ENCODE peak calls at places on chromosomes 3 and 15, in eight cellular contexts. One of them, this sample, is unnamed.

GRCh38 chr3:111947179-111947727 is 31.6 kb upstream of the ABHD10 start:
- DNase-seq in OCI-LY7: no peak
- DNase-seq in LoVo: no peak
- DNase-seq in activated gamma-delta T cell treated with Interleukin-2 at 50 U/mL for 16 hours: no peak
- DNase-seq in GM13976: no peak
- DNase-seq in kidney epithelial cell: no peak
- DNase-seq in activated CD4-positive, CD25-positive, alpha-beta regulatory T cell: no peak
- DNase-seq in nucleus accumbens: no peak
- DNase-seq in this sample: no peak

GRCh38 chr15:68408526-68408925 is 23.4 kb downstream of the ITGA11 start:
- DNase-seq in OCI-LY7: no peak
- DNase-seq in LoVo: no peak
- DNase-seq in activated gamma-delta T cell treated with Interleukin-2 at 50 U/mL for 16 hours: no peak
- DNase-seq in GM13976: no peak
- DNase-seq in kidney epithelial cell: no peak
- DNase-seq in activated CD4-positive, CD25-positive, alpha-beta regulatory T cell: no peak
- DNase-seq in nucleus accumbens: no peak
- DNase-seq in this sample: no peak

GRCh38 chr3:25582242-25582641 is 82.5 kb downstream of the TOP2B start:
- DNase-seq in OCI-LY7: no peak
- DNase-seq in LoVo: peak
- DNase-seq in activated gamma-delta T cell treated with Interleukin-2 at 50 U/mL for 16 hours: no peak
- DNase-seq in GM13976: no peak
- DNase-seq in kidney epithelial cell: no peak
- DNase-seq in activated CD4-positive, CD25-positive, alpha-beta regulatory T cell: no peak
- DNase-seq in nucleus accumbens: no peak
- DNase-seq in this sample: no peak

GRCh38 chr15:57377478-57377847 is 1.2 kb downstream of the CGNL1 start:
- DNase-seq in OCI-LY7: no peak
- DNase-seq in LoVo: no peak
- DNase-seq in activated gamma-delta T cell treated with Interleukin-2 at 50 U/mL for 16 hours: no peak
- DNase-seq in GM13976: no peak
- DNase-seq in kidney epithelial cell: no peak
- DNase-seq in activated CD4-positive, CD25-positive, alpha-beta regulatory T cell: no peak
- DNase-seq in nucleus accumbens: no peak
- DNase-seq in this sample: no peak

GRCh38 chr3:177358085-177358967 is 161.0 kb upstream of the TBL1XR1 start:
- DNase-seq in OCI-LY7: peak
- DNase-seq in LoVo: peak
- DNase-seq in activated gamma-delta T cell treated with Interleukin-2 at 50 U/mL for 16 hours: peak
- DNase-seq in GM13976: peak
- DNase-seq in kidney epithelial cell: no peak
- DNase-seq in activated CD4-positive, CD25-positive, alpha-beta regulatory T cell: no peak
- DNase-seq in nucleus accumbens: peak
- DNase-seq in this sample: peak

GRCh38 chr15:65132841-65133549 is 613 bp downstream of the PDCD7 start:
- DNase-seq in OCI-LY7: peak
- DNase-seq in LoVo: peak
- DNase-seq in activated gamma-delta T cell treated with Interleukin-2 at 50 U/mL for 16 hours: no peak
- DNase-seq in GM13976: peak
- DNase-seq in kidney epithelial cell: no peak
- DNase-seq in activated CD4-positive, CD25-positive, alpha-beta regulatory T cell: no peak
- DNase-seq in nucleus accumbens: peak
- DNase-seq in this sample: peak

GRCh38 chr15:69484837-69485236 is 32.2 kb downstream of the RPLP1 start:
- DNase-seq in OCI-LY7: no peak
- DNase-seq in LoVo: peak
- DNase-seq in activated gamma-delta T cell treated with Interleukin-2 at 50 U/mL for 16 hours: no peak
- DNase-seq in GM13976: no peak
- DNase-seq in kidney epithelial cell: no peak
- DNase-seq in activated CD4-positive, CD25-positive, alpha-beta regulatory T cell: no peak
- DNase-seq in nucleus accumbens: no peak
- DNase-seq in this sample: no peak

GRCh38 chr3:139317660-139318430 is 26.0 kb upstream of the MRPS22 start:
- DNase-seq in OCI-LY7: no peak
- DNase-seq in LoVo: peak
- DNase-seq in activated gamma-delta T cell treated with Interleukin-2 at 50 U/mL for 16 hours: no peak
- DNase-seq in GM13976: no peak
- DNase-seq in kidney epithelial cell: no peak
- DNase-seq in activated CD4-positive, CD25-positive, alpha-beta regulatory T cell: no peak
- DNase-seq in nucleus accumbens: no peak
- DNase-seq in this sample: no peak

GRCh38 chr15:66670698-66671580 is 31.1 kb upstream of the SMAD6 start:
- DNase-seq in OCI-LY7: peak
- DNase-seq in LoVo: peak
- DNase-seq in activated gamma-delta T cell treated with Interleukin-2 at 50 U/mL for 16 hours: no peak
- DNase-seq in GM13976: no peak
- DNase-seq in kidney epithelial cell: no peak
- DNase-seq in activated CD4-positive, CD25-positive, alpha-beta regulatory T cell: no peak
- DNase-seq in nucleus accumbens: no peak
- DNase-seq in this sample: no peak

GRCh38 chr15:49868348-49868747 is 247.5 kb downstream of the DTWD1 start:
- DNase-seq in OCI-LY7: no peak
- DNase-seq in LoVo: no peak
- DNase-seq in activated gamma-delta T cell treated with Interleukin-2 at 50 U/mL for 16 hours: no peak
- DNase-seq in GM13976: no peak
- DNase-seq in kidney epithelial cell: no peak
- DNase-seq in activated CD4-positive, CD25-positive, alpha-beta regulatory T cell: no peak
- DNase-seq in nucleus accumbens: no peak
- DNase-seq in this sample: no peak

GRCh38 chr3:9067352-9067975 is 104.2 kb upstream of the RAD18 start:
- DNase-seq in OCI-LY7: peak
- DNase-seq in LoVo: peak
- DNase-seq in activated gamma-delta T cell treated with Interleukin-2 at 50 U/mL for 16 hours: no peak
- DNase-seq in GM13976: peak
- DNase-seq in kidney epithelial cell: peak
- DNase-seq in activated CD4-positive, CD25-positive, alpha-beta regulatory T cell: no peak
- DNase-seq in nucleus accumbens: peak
- DNase-seq in this sample: peak

GRCh38 chr3:85020828-85021227 is 62.0 kb downstream of the CADM2 start:
- DNase-seq in OCI-LY7: no peak
- DNase-seq in LoVo: no peak
- DNase-seq in activated gamma-delta T cell treated with Interleukin-2 at 50 U/mL for 16 hours: no peak
- DNase-seq in GM13976: no peak
- DNase-seq in kidney epithelial cell: no peak
- DNase-seq in activated CD4-positive, CD25-positive, alpha-beta regulatory T cell: no peak
- DNase-seq in nucleus accumbens: no peak
- DNase-seq in this sample: no peak

GRCh38 chr3:101867521-101867920 is 18.2 kb downstream of the NFKBIZ start:
- DNase-seq in OCI-LY7: no peak
- DNase-seq in LoVo: no peak
- DNase-seq in activated gamma-delta T cell treated with Interleukin-2 at 50 U/mL for 16 hours: no peak
- DNase-seq in GM13976: no peak
- DNase-seq in kidney epithelial cell: no peak
- DNase-seq in activated CD4-positive, CD25-positive, alpha-beta regulatory T cell: no peak
- DNase-seq in nucleus accumbens: no peak
- DNase-seq in this sample: no peak

GRCh38 chr3:126442849-126443229 is 32.9 kb downstream of the ZXDC start:
- DNase-seq in OCI-LY7: no peak
- DNase-seq in LoVo: no peak
- DNase-seq in activated gamma-delta T cell treated with Interleukin-2 at 50 U/mL for 16 hours: no peak
- DNase-seq in GM13976: no peak
- DNase-seq in kidney epithelial cell: no peak
- DNase-seq in activated CD4-positive, CD25-positive, alpha-beta regulatory T cell: no peak
- DNase-seq in nucleus accumbens: no peak
- DNase-seq in this sample: no peak

GRCh38 chr3:179546814-179547241 is 15.9 kb upstream of the ACTL6A start:
- DNase-seq in OCI-LY7: no peak
- DNase-seq in LoVo: no peak
- DNase-seq in activated gamma-delta T cell treated with Interleukin-2 at 50 U/mL for 16 hours: no peak
- DNase-seq in GM13976: no peak
- DNase-seq in kidney epithelial cell: no peak
- DNase-seq in activated CD4-positive, CD25-positive, alpha-beta regulatory T cell: no peak
- DNase-seq in nucleus accumbens: no peak
- DNase-seq in this sample: no peak

GRCh38 chr3:184540777-184541681 is 20.6 kb upstream of the EPHB3 start:
- DNase-seq in OCI-LY7: peak
- DNase-seq in LoVo: peak
- DNase-seq in activated gamma-delta T cell treated with Interleukin-2 at 50 U/mL for 16 hours: peak
- DNase-seq in GM13976: peak
- DNase-seq in kidney epithelial cell: peak
- DNase-seq in activated CD4-positive, CD25-positive, alpha-beta regulatory T cell: peak
- DNase-seq in nucleus accumbens: no peak
- DNase-seq in this sample: peak

GRCh38 chr15:74525946-74526345 is 15.1 kb upstream of the ARID3B start:
- DNase-seq in OCI-LY7: no peak
- DNase-seq in LoVo: peak
- DNase-seq in activated gamma-delta T cell treated with Interleukin-2 at 50 U/mL for 16 hours: no peak
- DNase-seq in GM13976: no peak
- DNase-seq in kidney epithelial cell: no peak
- DNase-seq in activated CD4-positive, CD25-positive, alpha-beta regulatory T cell: no peak
- DNase-seq in nucleus accumbens: no peak
- DNase-seq in this sample: no peak

GRCh38 chr3:13338996-13339395 is 81.1 kb downstream of the NUP210 start:
- DNase-seq in OCI-LY7: no peak
- DNase-seq in LoVo: no peak
- DNase-seq in activated gamma-delta T cell treated with Interleukin-2 at 50 U/mL for 16 hours: no peak
- DNase-seq in GM13976: no peak
- DNase-seq in kidney epithelial cell: no peak
- DNase-seq in activated CD4-positive, CD25-positive, alpha-beta regulatory T cell: no peak
- DNase-seq in nucleus accumbens: no peak
- DNase-seq in this sample: no peak

GRCh38 chr3:105715372-105715771 is 153.4 kb downstream of the CBLB start:
- DNase-seq in OCI-LY7: no peak
- DNase-seq in LoVo: no peak
- DNase-seq in activated gamma-delta T cell treated with Interleukin-2 at 50 U/mL for 16 hours: no peak
- DNase-seq in GM13976: no peak
- DNase-seq in kidney epithelial cell: no peak
- DNase-seq in activated CD4-positive, CD25-positive, alpha-beta regulatory T cell: no peak
- DNase-seq in nucleus accumbens: no peak
- DNase-seq in this sample: no peak

GRCh38 chr15:60740787-60741354 is 261.9 kb upstream of the ICE2 start:
- DNase-seq in OCI-LY7: no peak
- DNase-seq in LoVo: no peak
- DNase-seq in activated gamma-delta T cell treated with Interleukin-2 at 50 U/mL for 16 hours: peak
- DNase-seq in GM13976: no peak
- DNase-seq in kidney epithelial cell: no peak
- DNase-seq in activated CD4-positive, CD25-positive, alpha-beta regulatory T cell: no peak
- DNase-seq in nucleus accumbens: no peak
- DNase-seq in this sample: no peak

GRCh38 chr15:57153140-57153539 is 223.2 kb upstream of the CGNL1 start:
- DNase-seq in OCI-LY7: no peak
- DNase-seq in LoVo: peak
- DNase-seq in activated gamma-delta T cell treated with Interleukin-2 at 50 U/mL for 16 hours: no peak
- DNase-seq in GM13976: no peak
- DNase-seq in kidney epithelial cell: no peak
- DNase-seq in activated CD4-positive, CD25-positive, alpha-beta regulatory T cell: no peak
- DNase-seq in nucleus accumbens: no peak
- DNase-seq in this sample: no peak

GRCh38 chr3:24201301-24201700 is 256.2 kb downstream of the NR1D2 start:
- DNase-seq in OCI-LY7: no peak
- DNase-seq in LoVo: no peak
- DNase-seq in activated gamma-delta T cell treated with Interleukin-2 at 50 U/mL for 16 hours: no peak
- DNase-seq in GM13976: no peak
- DNase-seq in kidney epithelial cell: no peak
- DNase-seq in activated CD4-positive, CD25-positive, alpha-beta regulatory T cell: no peak
- DNase-seq in nucleus accumbens: no peak
- DNase-seq in this sample: no peak

GRCh38 chr15:68470981-68471380 is 39.0 kb upstream of the ITGA11 start:
- DNase-seq in OCI-LY7: no peak
- DNase-seq in LoVo: no peak
- DNase-seq in activated gamma-delta T cell treated with Interleukin-2 at 50 U/mL for 16 hours: no peak
- DNase-seq in GM13976: no peak
- DNase-seq in kidney epithelial cell: no peak
- DNase-seq in activated CD4-positive, CD25-positive, alpha-beta regulatory T cell: no peak
- DNase-seq in nucleus accumbens: no peak
- DNase-seq in this sample: no peak

GRCh38 chr3:69925506-69925905 is 74.0 kb upstream of the SAMMSON start:
- DNase-seq in OCI-LY7: no peak
- DNase-seq in LoVo: no peak
- DNase-seq in activated gamma-delta T cell treated with Interleukin-2 at 50 U/mL for 16 hours: no peak
- DNase-seq in GM13976: no peak
- DNase-seq in kidney epithelial cell: no peak
- DNase-seq in activated CD4-positive, CD25-positive, alpha-beta regulatory T cell: no peak
- DNase-seq in nucleus accumbens: no peak
- DNase-seq in this sample: no peak

GRCh38 chr3:62241279-62241678 is 132.1 kb downstream of the FEZF2 start:
- DNase-seq in OCI-LY7: no peak
- DNase-seq in LoVo: no peak
- DNase-seq in activated gamma-delta T cell treated with Interleukin-2 at 50 U/mL for 16 hours: no peak
- DNase-seq in GM13976: no peak
- DNase-seq in kidney epithelial cell: no peak
- DNase-seq in activated CD4-positive, CD25-positive, alpha-beta regulatory T cell: no peak
- DNase-seq in nucleus accumbens: no peak
- DNase-seq in this sample: no peak

GRCh38 chr3:41482134-41482533 is 282.8 kb downstream of the CTNNB1 start:
- DNase-seq in OCI-LY7: no peak
- DNase-seq in LoVo: no peak
- DNase-seq in activated gamma-delta T cell treated with Interleukin-2 at 50 U/mL for 16 hours: no peak
- DNase-seq in GM13976: no peak
- DNase-seq in kidney epithelial cell: no peak
- DNase-seq in activated CD4-positive, CD25-positive, alpha-beta regulatory T cell: no peak
- DNase-seq in nucleus accumbens: no peak
- DNase-seq in this sample: no peak

GRCh38 chr3:116058844-116059243 is 386.4 kb downstream of the LSAMP start:
- DNase-seq in OCI-LY7: no peak
- DNase-seq in LoVo: no peak
- DNase-seq in activated gamma-delta T cell treated with Interleukin-2 at 50 U/mL for 16 hours: no peak
- DNase-seq in GM13976: no peak
- DNase-seq in kidney epithelial cell: no peak
- DNase-seq in activated CD4-positive, CD25-positive, alpha-beta regulatory T cell: no peak
- DNase-seq in nucleus accumbens: no peak
- DNase-seq in this sample: no peak

GRCh38 chr3:72661115-72661457 is 187.2 kb downstream of the SHQ1 start:
- DNase-seq in OCI-LY7: no peak
- DNase-seq in LoVo: peak
- DNase-seq in activated gamma-delta T cell treated with Interleukin-2 at 50 U/mL for 16 hours: no peak
- DNase-seq in GM13976: no peak
- DNase-seq in kidney epithelial cell: peak
- DNase-seq in activated CD4-positive, CD25-positive, alpha-beta regulatory T cell: no peak
- DNase-seq in nucleus accumbens: peak
- DNase-seq in this sample: no peak

GRCh38 chr15:39426552-39427532 is 154.0 kb upstream of the THBS1 start:
- DNase-seq in OCI-LY7: no peak
- DNase-seq in LoVo: no peak
- DNase-seq in activated gamma-delta T cell treated with Interleukin-2 at 50 U/mL for 16 hours: peak
- DNase-seq in GM13976: peak
- DNase-seq in kidney epithelial cell: no peak
- DNase-seq in activated CD4-positive, CD25-positive, alpha-beta regulatory T cell: no peak
- DNase-seq in nucleus accumbens: peak
- DNase-seq in this sample: peak

GRCh38 chr15:66085128-66085527 is 168.4 kb downstream of the MEGF11 start:
- DNase-seq in OCI-LY7: peak
- DNase-seq in LoVo: no peak
- DNase-seq in activated gamma-delta T cell treated with Interleukin-2 at 50 U/mL for 16 hours: no peak
- DNase-seq in GM13976: no peak
- DNase-seq in kidney epithelial cell: no peak
- DNase-seq in activated CD4-positive, CD25-positive, alpha-beta regulatory T cell: no peak
- DNase-seq in nucleus accumbens: no peak
- DNase-seq in this sample: peak

GRCh38 chr3:177538743-177539730 is 341.8 kb upstream of the TBL1XR1 start:
- DNase-seq in OCI-LY7: peak
- DNase-seq in LoVo: no peak
- DNase-seq in activated gamma-delta T cell treated with Interleukin-2 at 50 U/mL for 16 hours: peak
- DNase-seq in GM13976: no peak
- DNase-seq in kidney epithelial cell: no peak
- DNase-seq in activated CD4-positive, CD25-positive, alpha-beta regulatory T cell: no peak
- DNase-seq in nucleus accumbens: no peak
- DNase-seq in this sample: peak

GRCh38 chr3:29937185-29937584 is 656.3 kb downstream of the RBMS3 start:
- DNase-seq in OCI-LY7: no peak
- DNase-seq in LoVo: no peak
- DNase-seq in activated gamma-delta T cell treated with Interleukin-2 at 50 U/mL for 16 hours: no peak
- DNase-seq in GM13976: no peak
- DNase-seq in kidney epithelial cell: no peak
- DNase-seq in activated CD4-positive, CD25-positive, alpha-beta regulatory T cell: no peak
- DNase-seq in nucleus accumbens: no peak
- DNase-seq in this sample: no peak

GRCh38 chr3:194387276-194387675 is 11.8 kb downstream of the GP5 start:
- DNase-seq in OCI-LY7: no peak
- DNase-seq in LoVo: no peak
- DNase-seq in activated gamma-delta T cell treated with Interleukin-2 at 50 U/mL for 16 hours: no peak
- DNase-seq in GM13976: peak
- DNase-seq in kidney epithelial cell: no peak
- DNase-seq in activated CD4-positive, CD25-positive, alpha-beta regulatory T cell: no peak
- DNase-seq in nucleus accumbens: no peak
- DNase-seq in this sample: no peak

GRCh38 chr3:46902188-46902631 is 24.7 kb downstream of the PTH1R start:
- DNase-seq in OCI-LY7: no peak
- DNase-seq in LoVo: no peak
- DNase-seq in activated gamma-delta T cell treated with Interleukin-2 at 50 U/mL for 16 hours: no peak
- DNase-seq in GM13976: no peak
- DNase-seq in kidney epithelial cell: no peak
- DNase-seq in activated CD4-positive, CD25-positive, alpha-beta regulatory T cell: no peak
- DNase-seq in nucleus accumbens: no peak
- DNase-seq in this sample: no peak